ENCODE peak calls at places on chromosomes 2 and 18, in seven cellular contexts. W is tibial nerve, G is DND-41, R is HepG2, K is A549, L is prostate gland, N is neural progenitor cell. P is an unnamed sample. For H3K4me1, the result is how much of the 10 kb centered on the place peaks cover.

GRCh38 chr2:8893978-8894820 is 56.8 kb upstream of the KIDINS220 start:
- DNase-seq in W (no peak), G (no peak), R (no peak), K (no peak), L (no peak), N (no peak), P (no peak)

GRCh38 chr2:70767094-70767698 is 804 bp downstream of the ADD2 start:
- DNase-seq in W (no peak), G (no peak), R (no peak), K (peak), L (no peak), N (peak), P (no peak)

GRCh38 chr2:111202266-111203040 is 81.7 kb downstream of the BCL2L11 start:
- DNase-seq in W (no peak), G (no peak), R (no peak), K (no peak), L (no peak), N (no peak), P (no peak)

GRCh38 chr2:203195331-203195730 is 43.5 kb upstream of the CYP20A1 start:
- DNase-seq in W (no peak), G (no peak), R (no peak), K (no peak), L (no peak), N (no peak), P (no peak)

GRCh38 chr18:75727479-75727878 is 300.0 kb upstream of the SMIM21 start:
- DNase-seq in W (peak), G (peak), R (peak), K (peak), L (no peak), N (peak), P (no peak)

GRCh38 chr18:63979409-63979908 is 9.6 kb downstream of the SERPINB8 start:
- DNase-seq in W (peak), G (peak), R (peak), K (peak), L (peak), N (peak), P (peak)

GRCh38 chr2:117737846-117738245 is 76.6 kb upstream of the DDX18 start:
- DNase-seq in W (no peak), G (no peak), R (no peak), K (no peak), L (no peak), N (no peak), P (no peak)

GRCh38 chr2:63596487-63596886 is 7.7 kb downstream of the MDH1 start:
- DNase-seq in W (no peak), G (no peak), R (peak), K (no peak), L (no peak), N (no peak), P (no peak)

GRCh38 chr18:3593381-3593903 is 143.5 kb downstream of the TGIF1 start:
- DNase-seq in W (peak), G (no peak), R (no peak), K (peak), L (peak), N (peak), P (no peak)

GRCh38 chr2:237505188-237505939 is 18.3 kb downstream of the MLPH start:
- DNase-seq in W (no peak), G (no peak), R (no peak), K (no peak), L (no peak), N (no peak), P (no peak)

GRCh38 chr2:636151-636621 is 41.0 kb downstream of the TMEM18 start:
- DNase-seq in W (no peak), G (no peak), R (no peak), K (no peak), L (no peak), N (no peak), P (no peak)

GRCh38 chr2:30165050-30165520 is 18.3 kb downstream of the YPEL5 start:
- DNase-seq in W (peak), G (peak), R (peak), K (peak), L (peak), N (peak), P (peak)

GRCh38 chr18:62125702-62126101 is 61.2 kb downstream of the PIGN start:
- DNase-seq in W (no peak), G (no peak), R (no peak), K (no peak), L (no peak), N (no peak), P (no peak)

GRCh38 chr2:239249781-239250180 is 151.0 kb downstream of the HDAC4 start:
- DNase-seq in W (no peak), G (no peak), R (no peak), K (no peak), L (no peak), N (no peak), P (no peak)

GRCh38 chr2:219611306-219611705 is 13.6 kb downstream of the STK11IP start:
- DNase-seq in W (no peak), G (no peak), R (no peak), K (no peak), L (no peak), N (no peak), P (no peak)

GRCh38 chr2:84451579-84451978 is 7.5 kb downstream of the SUCLG1 start:
- DNase-seq in W (no peak), G (no peak), R (no peak), K (no peak), L (no peak), N (no peak), P (no peak)

GRCh38 chr18:2518473-2518872 is 52.8 kb downstream of the METTL4 start:
- DNase-seq in W (no peak), G (no peak), R (no peak), K (no peak), L (no peak), N (no peak), P (no peak)

GRCh38 chr2:235501663-235502009 is 7.8 kb downstream of the AGAP1 start:
- DNase-seq in W (no peak), G (peak), R (no peak), K (no peak), L (no peak), N (peak), P (no peak)

GRCh38 chr18:79428287-79428686 is 32.6 kb downstream of the NFATC1 start:
- DNase-seq in W (no peak), G (no peak), R (no peak), K (no peak), L (no peak), N (no peak), P (no peak)

GRCh38 chr18:68791801-68792200 is 6.1 kb upstream of the CCDC102B start:
- DNase-seq in W (no peak), G (no peak), R (peak), K (peak), L (no peak), N (no peak), P (no peak)

GRCh38 chr2:108106746-108107145 is 120.4 kb downstream of the SLC5A7 start:
- DNase-seq in W (no peak), G (no peak), R (no peak), K (no peak), L (no peak), N (peak), P (no peak)

GRCh38 chr2:223674998-223675609 is 72.9 kb upstream of the SCG2 start:
- DNase-seq in W (peak), G (no peak), R (peak), K (peak), L (no peak), N (peak), P (no peak)

GRCh38 chr2:182716665-182716990 is 571 bp downstream of the DNAJC10 start:
- DNase-seq in W (no peak), G (no peak), R (peak), K (no peak), L (peak), N (no peak), P (no peak)

GRCh38 chr2:132478669-132479068 is 62.1 kb downstream of the GPR39 start:
- DNase-seq in W (no peak), G (no peak), R (no peak), K (no peak), L (no peak), N (no peak), P (no peak)

GRCh38 chr2:231928481-231928880 is 2.3 kb upstream of the NPPC start:
- DNase-seq in W (no peak), G (no peak), R (peak), K (peak), L (no peak), N (peak), P (peak)

GRCh38 chr2:66437055-66437454 is 2.1 kb downstream of the MEIS1 start:
- DNase-seq in W (no peak), G (no peak), R (no peak), K (no peak), L (no peak), N (no peak), P (no peak)

GRCh38 chr2:148813603-148814065 is 61.4 kb upstream of the KIF5C start:
- DNase-seq in W (no peak), G (no peak), R (no peak), K (no peak), L (no peak), N (peak), P (peak)

GRCh38 chr2:85549826-85550225 is 10.9 kb downstream of the MAT2A start:
- DNase-seq in W (no peak), G (no peak), R (no peak), K (no peak), L (no peak), N (no peak), P (no peak)

GRCh38 chr2:177296047-177296446 is 31.5 kb upstream of the NFE2L2 start:
- DNase-seq in W (no peak), G (no peak), R (peak), K (peak), L (no peak), N (no peak), P (no peak)

GRCh38 chr18:5073026-5073944 is 123.8 kb downstream of the AKAIN1 start:
- DNase-seq in W (peak), G (peak), R (peak), K (peak), L (no peak), N (peak), P (no peak)

GRCh38 chr18:44805643-44806042 is 125.0 kb downstream of the SETBP1 start:
- DNase-seq in W (no peak), G (no peak), R (no peak), K (no peak), L (no peak), N (no peak), P (no peak)

GRCh38 chr2:216328347-216328746 is 43.9 kb downstream of the MARCHF4 start:
- DNase-seq in W (no peak), G (no peak), R (peak), K (peak), L (no peak), N (peak), P (no peak)

GRCh38 chr2:70248810-70249438 is 496 bp upstream of the TIA1 start:
- DNase-seq in W (peak), G (no peak), R (peak), K (peak), L (peak), N (peak), P (peak)

GRCh38 chr2:166230024-166230723 is 102.4 kb upstream of the SCN1A start:
- DNase-seq in W (no peak), G (no peak), R (peak), K (peak), L (no peak), N (no peak), P (no peak)

GRCh38 chr2:86706220-86706619 is 13.9 kb upstream of the RMND5A start:
- DNase-seq in W (no peak), G (no peak), R (peak), K (no peak), L (no peak), N (no peak), P (no peak)

GRCh38 chr2:120434909-120435308 is 89.0 kb downstream of the INHBB start:
- DNase-seq in W (no peak), G (no peak), R (no peak), K (no peak), L (no peak), N (no peak), P (no peak)

DNA sequence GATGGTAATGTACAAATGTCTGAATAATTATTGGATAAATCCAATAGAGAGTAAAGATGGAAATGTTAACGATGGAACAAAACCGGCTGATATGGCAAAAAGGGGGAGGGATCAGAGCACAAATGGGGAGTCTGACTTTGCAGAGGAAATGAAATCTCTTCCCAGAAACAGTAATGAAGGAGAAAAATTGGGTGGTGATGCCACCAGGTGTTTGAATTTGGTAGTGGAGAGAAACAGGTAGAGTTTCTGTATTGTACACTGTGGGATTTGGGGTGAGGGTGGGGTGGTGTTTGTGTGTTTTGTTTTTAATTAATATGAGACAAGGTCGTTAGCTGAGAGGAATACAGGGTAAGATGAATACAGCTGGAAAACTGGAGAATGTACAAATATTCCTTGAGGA is 20.4 kb upstream of the XDH start:
- DNase-seq in W (no peak), G (no peak), R (no peak), K (peak), L (no peak), N (no peak), P (no peak)
- TF ChIP-seq CTCF in W (no peak), G (peak), R (no peak), K (peak), L (peak), N (peak), P (no peak)

DNA sequence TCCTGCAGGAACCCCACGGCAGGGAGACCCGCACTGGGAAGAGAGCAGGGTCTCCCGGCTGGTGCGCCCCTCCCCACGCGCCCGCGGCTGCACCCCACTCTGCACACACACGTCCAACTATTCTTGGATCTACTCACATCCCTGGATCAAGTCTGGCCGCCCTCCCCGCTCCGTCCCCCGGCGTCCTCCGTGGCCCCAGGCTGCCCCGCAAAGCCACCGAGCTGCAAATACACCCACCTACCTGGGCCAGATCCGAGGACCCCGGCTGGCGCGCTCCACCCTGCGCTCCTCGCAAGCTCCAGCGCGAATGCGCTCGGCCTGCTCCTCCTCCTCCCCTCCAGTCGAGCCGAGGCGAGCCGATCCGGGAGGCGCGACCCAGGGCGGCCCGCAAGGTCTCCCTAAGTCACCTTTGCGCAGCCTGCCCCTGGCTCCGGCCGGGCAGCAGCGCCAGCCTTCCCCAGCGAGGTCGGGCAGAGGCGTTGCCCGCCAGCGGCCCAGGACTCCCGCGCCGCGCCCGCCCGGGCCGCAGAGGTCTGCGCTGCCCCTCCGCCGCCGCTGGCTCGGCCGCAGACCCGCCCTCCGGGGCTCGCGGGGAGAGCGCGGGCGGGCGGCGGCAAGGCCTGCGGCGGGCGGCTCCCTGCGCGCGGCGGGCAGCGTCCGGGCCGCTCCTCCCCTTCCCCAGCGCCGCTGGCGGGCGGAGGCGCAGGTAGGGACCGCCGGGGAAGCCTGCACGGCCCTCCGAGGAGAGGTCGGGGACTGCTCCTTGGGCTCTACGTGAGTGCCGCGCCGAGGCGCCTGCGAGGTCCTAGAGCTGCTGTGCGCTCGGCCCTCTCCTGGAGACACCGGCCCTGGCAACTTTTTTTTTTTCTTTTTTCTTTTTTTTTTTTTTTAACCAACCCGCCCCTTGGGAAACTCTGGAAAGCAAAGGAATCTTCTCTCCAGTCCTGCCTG is 126.0 kb downstream of the OSBPL1A start:
- DNase-seq in W (peak), G (no peak), R (peak), K (peak), L (peak), N (peak), P (no peak)
- H3K4me1 ChIP-seq in W (under half), G (under half), R (under half), K (under half), L (under half), N (under half), P (under half)

GRCh38 chr2:11030909-11031308 is 119.2 kb downstream of the KCNF1 start:
- DNase-seq in W (no peak), G (no peak), R (no peak), K (no peak), L (no peak), N (no peak), P (no peak)

GRCh38 chr2:11029136-11029535 is 117.4 kb downstream of the KCNF1 start:
- DNase-seq in W (no peak), G (no peak), R (no peak), K (no peak), L (no peak), N (no peak), P (no peak)

GRCh38 chr2:11026286-11026921 is 114.7 kb downstream of the KCNF1 start:
- DNase-seq in W (no peak), G (no peak), R (no peak), K (no peak), L (no peak), N (no peak), P (no peak)

GRCh38 chr2:11027195-11027594 is 115.5 kb downstream of the KCNF1 start:
- DNase-seq in W (no peak), G (no peak), R (no peak), K (no peak), L (no peak), N (no peak), P (no peak)

DNA sequence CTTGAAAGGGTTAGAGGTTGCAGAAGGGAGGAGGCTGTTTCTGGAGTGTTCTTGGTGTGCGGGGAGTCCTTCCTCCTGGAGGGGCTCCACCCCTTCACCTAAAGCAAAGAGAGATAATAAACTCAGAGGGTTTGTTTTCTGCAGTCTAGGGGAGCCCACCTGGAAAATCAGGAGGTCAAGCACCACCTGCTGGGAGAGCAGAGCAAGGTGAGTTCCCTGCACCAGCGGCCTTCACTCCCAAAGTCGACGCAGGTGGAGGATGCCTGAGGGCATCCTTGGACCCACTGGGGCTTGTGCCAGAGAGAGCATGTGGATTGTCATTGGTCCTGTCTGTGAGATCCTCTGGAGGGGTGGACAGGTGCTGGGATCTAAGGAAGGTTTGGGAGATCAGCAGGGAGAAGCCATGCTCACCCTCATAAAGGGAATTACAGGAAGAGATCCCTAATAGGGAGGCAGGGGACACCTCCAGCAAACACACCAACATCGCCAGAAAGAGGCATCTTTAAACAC is 116.7 kb downstream of the KCNF1 start:
- DNase-seq in W (no peak), G (no peak), R (no peak), K (no peak), L (no peak), N (no peak), P (no peak)
- TF ChIP-seq CTCF in W (no peak), G (no peak), R (peak), K (no peak), L (peak), N (no peak), P (no peak)

GRCh38 chr2:144443837-144444236 is 76.1 kb downstream of the ZEB2 start:
- DNase-seq in W (no peak), G (no peak), R (no peak), K (no peak), L (no peak), N (no peak), P (no peak)
- H3K4me1 ChIP-seq in W (under half), G (under half), R (under half), K (under half), L (under half), N (half or more), P (under half)

GRCh38 chr18:12890500-12890899 is 6.5 kb upstream of the PTPN2 start:
- DNase-seq in W (no peak), G (no peak), R (peak), K (peak), L (no peak), N (no peak), P (no peak)
- TF ChIP-seq CTCF in W (no peak), G (peak), R (peak), K (no peak), L (no peak), N (no peak), P (no peak)

DNA sequence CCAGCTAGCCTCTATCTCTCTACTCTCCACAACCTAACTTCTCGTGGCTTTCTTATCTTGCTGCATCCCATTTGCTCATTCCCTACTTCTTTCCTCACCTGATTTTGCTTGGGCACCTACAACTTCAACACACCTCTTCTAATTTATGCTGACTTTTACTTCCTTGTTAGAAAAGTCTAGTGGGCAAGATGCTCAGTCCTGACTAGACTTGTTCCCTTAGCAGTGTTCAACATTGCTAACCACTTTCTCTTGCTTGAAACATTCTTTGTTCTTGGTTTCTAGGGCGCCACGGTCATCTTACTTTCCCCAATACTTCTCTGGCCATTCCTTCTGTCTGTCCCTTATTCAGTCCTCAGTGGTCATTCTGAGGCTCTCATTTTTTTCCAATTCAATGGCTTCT is 454.7 kb upstream of the CWC22 start:
- DNase-seq in W (no peak), G (no peak), R (no peak), K (no peak), L (no peak), N (no peak), P (no peak)
- H3K4me1 ChIP-seq in W (under half), G (under half), R (under half), K (under half), L (under half), N (under half), P (under half)

GRCh38 chr2:195021704-195022513 is 635.1 kb upstream of the SLC39A10 start:
- DNase-seq in W (no peak), G (no peak), R (no peak), K (no peak), L (no peak), N (no peak), P (no peak)
- TF ChIP-seq CTCF in W (no peak), G (no peak), R (no peak), K (no peak), L (no peak), N (no peak), P (no peak)

GRCh38 chr2:207137922-207138321 is 27.8 kb downstream of the KLF7 start:
- DNase-seq in W (no peak), G (no peak), R (no peak), K (no peak), L (no peak), N (no peak), P (no peak)
- H3K4me1 ChIP-seq in W (under half), G (under half), R (under half), K (half or more), L (under half), N (under half), P (under half)